ENCODE peak calls at places on chromosomes 7 and 10, in eight cellular contexts. X is iPS DF 6.9; U is right cardiac atrium; Q is stomach; V is sigmoid colon; D is IMR-90; G is CD8-positive, alpha-beta T cell; O is SJSA1. P is an unnamed sample.

GRCh38 chr7:128869944-128870285 is 7.3 kb downstream of the ATP6V1F start:
- DNase-seq in G (peak; percentile 14), D (no peak), X (no peak), Q (no peak), V (no peak), O (no peak), U (no peak), P (no peak)

GRCh38 chr7:45185028-45185863 is 27.7 kb downstream of the RAMP3 start:
- DNase-seq in V (no peak), Q (peak; percentile 13), G (no peak), X (no peak), O (no peak), U (no peak), D (no peak), P (peak; percentile 65)

GRCh38 chr10:22324413-22324812 is 3.5 kb downstream of the BMI1 start:
- DNase-seq in Q (no peak), U (no peak), O (no peak), V (no peak), G (no peak), D (no peak), X (no peak), P (peak; percentile 77)

GRCh38 chr7:124308384-124308783 is 275.5 kb upstream of the TMEM229A start:
- DNase-seq in X (no peak), D (no peak), G (no peak), O (no peak), Q (no peak), V (no peak), U (no peak), P (no peak)

GRCh38 chr7:133528796-133529195 is 275.9 kb downstream of the EXOC4 start:
- DNase-seq in G (no peak), V (no peak), U (no peak), Q (no peak), X (no peak), O (no peak), D (no peak), P (no peak)

GRCh38 chr7:22617166-22617565 is 109.8 kb upstream of the IL6 start:
- DNase-seq in X (no peak), V (no peak), Q (no peak), O (no peak), U (no peak), D (no peak), G (no peak), P (no peak)

GRCh38 chr10:14186245-14186644 is 144.5 kb downstream of the FRMD4A start:
- DNase-seq in Q (no peak), U (no peak), O (peak; percentile 9), D (peak; percentile 11), V (no peak), G (no peak), X (no peak), P (no peak)

GRCh38 chr10:12041766-12042408 is 722 bp downstream of the UPF2 start:
- DNase-seq in O (peak; percentile 28), D (peak; percentile 18), G (peak; percentile 12), Q (no peak), X (no peak), U (no peak), V (no peak), P (peak; percentile 83)

GRCh38 chr7:156056548-156056947 is 244.3 kb upstream of the SHH start:
- DNase-seq in U (no peak), X (no peak), G (no peak), D (no peak), V (peak; percentile 35), O (no peak), Q (no peak), P (peak; percentile 13)

GRCh38 chr10:86357041-86357440 is 9.6 kb downstream of the GRID1 start:
- DNase-seq in Q (no peak), X (no peak), O (no peak), G (no peak), U (no peak), D (no peak), V (peak; percentile 62), P (no peak)

GRCh38 chr7:91151916-91152315 is 112.3 kb upstream of the FZD1 start:
- DNase-seq in X (no peak), D (no peak), Q (no peak), V (no peak), G (no peak), U (no peak), O (no peak), P (no peak)

DNA sequence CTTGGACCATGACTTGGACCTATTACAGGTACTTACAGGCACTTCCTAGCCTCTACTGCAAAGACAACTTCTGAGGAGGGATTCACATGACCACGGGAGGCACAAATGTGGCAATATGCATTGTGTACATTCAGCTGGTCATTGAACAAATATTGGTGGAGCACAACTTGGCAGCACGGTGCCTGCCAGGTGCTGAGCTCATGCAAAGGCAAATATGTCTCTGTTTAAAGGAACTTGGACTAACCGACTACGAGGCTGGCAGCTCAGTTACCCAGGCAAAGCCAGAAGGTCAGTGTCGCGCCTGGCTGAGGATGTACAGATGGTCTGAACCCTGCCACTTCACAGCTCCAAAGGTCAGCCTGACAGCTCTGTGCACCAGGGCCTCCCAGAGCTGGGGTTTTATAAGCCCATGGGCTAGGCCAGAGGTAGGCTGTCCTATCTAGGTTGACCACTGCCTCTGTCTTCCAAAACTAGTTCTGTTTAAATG is 6.1 kb downstream of the DENND11 start:
- DNase-seq in O (no peak), V (no peak), G (no peak), X (no peak), U (peak; percentile 30), Q (peak; percentile 85), D (no peak), P (no peak)
- H3K27ac ChIP-seq in O (no peak overlapping the region), V (no peak overlapping the region), G (no peak overlapping the region), X (no peak overlapping the region), U (no peak overlapping the region), Q (peak overlapping the region; percentile 75), D (no peak overlapping the region), P (no peak overlapping the region)

GRCh38 chr7:116432517-116432916 is 67.0 kb upstream of the CAV2 start:
- DNase-seq in X (no peak), D (no peak), U (no peak), V (no peak), G (no peak), O (no peak), Q (no peak), P (no peak)
- H3K27me3 ChIP-seq in X (no peaks in the 10 kb centered on the region), D (no peaks in the 10 kb centered on the region), U (no peaks in the 10 kb centered on the region), V (no peaks in the 10 kb centered on the region), G (no peaks in the 10 kb centered on the region), O (no peaks in the 10 kb centered on the region), Q (no peaks in the 10 kb centered on the region), P (no peaks in the 10 kb centered on the region)

DNA sequence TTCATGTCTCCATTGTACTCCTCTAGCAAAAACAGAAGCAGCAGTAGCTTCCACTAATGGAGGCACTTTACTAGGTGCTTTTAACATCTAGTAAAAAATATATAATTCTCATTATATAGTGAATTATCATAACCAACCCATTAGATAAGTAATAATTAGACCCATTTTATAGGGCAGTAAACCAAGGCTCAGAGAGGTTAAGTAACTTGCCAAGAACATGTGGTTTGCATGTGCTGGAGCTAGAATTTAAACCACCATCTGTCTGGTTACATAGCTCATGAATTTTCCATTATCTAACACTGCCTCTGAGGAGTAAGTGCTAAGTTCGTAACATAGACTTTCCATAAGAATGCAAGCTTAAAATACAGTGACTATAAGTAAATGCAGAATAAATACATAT is 41.9 kb downstream of the CREB3L2 start:
- DNase-seq in O (no peak), D (no peak), G (no peak), Q (no peak), V (no peak), U (no peak), X (no peak), P (no peak)
- H3K4me1 ChIP-seq in O (peaks cover 8% of the 10 kb centered on the region), D (peaks cover 21% of the 10 kb centered on the region), G (no peaks in the 10 kb centered on the region), Q (peaks cover 69% of the 10 kb centered on the region), V (no peaks in the 10 kb centered on the region), U (peaks cover 9% of the 10 kb centered on the region), X (peaks cover 7% of the 10 kb centered on the region), P (peaks cover 30% of the 10 kb centered on the region)

GRCh38 chr7:974172-974571 is 1.2 kb downstream of the COX19 start:
- DNase-seq in D (no peak), G (no peak), U (no peak), Q (no peak), X (no peak), O (no peak), V (no peak), P (no peak)
- H3K27ac ChIP-seq in D (no peak overlapping the region), G (peak overlapping the region; percentile 99), U (no peak overlapping the region), Q (peak overlapping the region; percentile 97), X (no peak overlapping the region), O (no peak overlapping the region), V (peak overlapping the region; percentile 99), P (peak overlapping the region; percentile 90)

GRCh38 chr10:129958686-129959543 is 5.2 kb downstream of the EBF3 start:
- DNase-seq in Q (peak; percentile 20), D (no peak), O (no peak), X (no peak), G (no peak), V (peak; percentile 40), U (peak; percentile 53), P (peak; percentile 92)
- H3K27me3 ChIP-seq in Q (peaks cover 79% of the 10 kb centered on the region), D (peaks cover 40% of the 10 kb centered on the region), O (peaks cover 11% of the 10 kb centered on the region), X (peaks cover 58% of the 10 kb centered on the region), G (peaks cover 55% of the 10 kb centered on the region), V (peaks cover 40% of the 10 kb centered on the region), U (no peaks in the 10 kb centered on the region), P (no peaks in the 10 kb centered on the region)

GRCh38 chr7:1056785-1057410 is 12.6 kb downstream of the GPR146 start:
- DNase-seq in O (no peak), Q (no peak), U (no peak), X (no peak), G (no peak), V (no peak), D (no peak), P (no peak)

GRCh38 chr7:1056006-1056784 is 11.8 kb downstream of the GPR146 start:
- DNase-seq in G (no peak), Q (no peak), D (no peak), U (peak; percentile 73), X (no peak), V (no peak), O (no peak), P (peak; percentile 89)

GRCh38 chr7:1058821-1059199 is 14.5 kb downstream of the GPR146 start:
- DNase-seq in O (peak; percentile 75), V (no peak), D (peak; percentile 53), U (peak; percentile 64), X (no peak), Q (no peak), G (no peak), P (peak; percentile 95)

GRCh38 chr7:1058311-1058710 is 14.0 kb downstream of the GPR146 start:
- DNase-seq in U (no peak), V (no peak), O (no peak), Q (no peak), D (no peak), X (no peak), G (no peak), P (no peak)

GRCh38 chr7:1057416-1058291 is 13.3 kb downstream of the GPR146 start:
- DNase-seq in U (peak; percentile 59), Q (no peak), D (no peak), V (no peak), O (no peak), X (no peak), G (no peak), P (no peak)
- H3K4me1 ChIP-seq in U (peaks cover 12% of the 10 kb centered on the region), Q (peaks cover 72% of the 10 kb centered on the region), D (peaks cover 8% of the 10 kb centered on the region), V (no peaks in the 10 kb centered on the region), O (peaks cover 17% of the 10 kb centered on the region), X (peaks cover 11% of the 10 kb centered on the region), G (peaks cover 22% of the 10 kb centered on the region), P (peaks cover 5% of the 10 kb centered on the region)

GRCh38 chr10:73780966-73781365 is 882 bp upstream of the CHCHD1 start:
- DNase-seq in X (no peak), Q (no peak), D (peak; percentile 7), U (no peak), G (no peak), V (peak; percentile 58), O (no peak), P (no peak)
- H3K27ac ChIP-seq in X (no peak overlapping the region), Q (peak overlapping the region; percentile 94), D (peak overlapping the region; percentile 17), U (no peak overlapping the region), G (no peak overlapping the region), V (peak overlapping the region; percentile 96), O (peak overlapping the region; percentile 67), P (peak overlapping the region; percentile 72)